ENCODE peak calls at places on chromosomes 4 and X, in nine cellular contexts. One of them, this sample, is unnamed.
A peak's percentile ranks its signal among the peaks of the same experiment; 100 is the strongest.

GRCh38 chr4:141328550-141329173 is 108.0 kb downstream of the ZNF330 start:
- DNase-seq in Calu3: no peak
- DNase-seq in IMR-90: no peak
- DNase-seq in naive thymus-derived CD8-positive, alpha-beta T cell: no peak
- DNase-seq in activated CD4-positive, alpha-beta T cell treated with anti-CD3 and anti-CD28 coated beads, Interleukin-2, amount 50 U/mL, for 24 hours: no peak
- DNase-seq in iPS-NIHi11: no peak
- DNase-seq in choroid plexus epithelial cell: no peak
- DNase-seq in NCI-H748 treated with DMSO at 0.1 percent for 48 hours: no peak
- DNase-seq in Peyer's patch: no peak
- DNase-seq in this sample: no peak

GRCh38 chrX:651922-652775 is 21.6 kb downstream of the SHOX start:
- DNase-seq in Calu3: no peak
- DNase-seq in IMR-90: no peak
- DNase-seq in naive thymus-derived CD8-positive, alpha-beta T cell: no peak
- DNase-seq in activated CD4-positive, alpha-beta T cell treated with anti-CD3 and anti-CD28 coated beads, Interleukin-2, amount 50 U/mL, for 24 hours: no peak
- DNase-seq in iPS-NIHi11: no peak
- DNase-seq in choroid plexus epithelial cell: no peak
- DNase-seq in NCI-H748 treated with DMSO at 0.1 percent for 48 hours: no peak
- DNase-seq in Peyer's patch: peak; percentile 20
- DNase-seq in this sample: no peak

GRCh38 chr4:151753056-151753455 is 7.8 kb downstream of the GATB start:
- DNase-seq in Calu3: no peak
- DNase-seq in IMR-90: peak; percentile 38
- DNase-seq in naive thymus-derived CD8-positive, alpha-beta T cell: no peak
- DNase-seq in activated CD4-positive, alpha-beta T cell treated with anti-CD3 and anti-CD28 coated beads, Interleukin-2, amount 50 U/mL, for 24 hours: no peak
- DNase-seq in iPS-NIHi11: no peak
- DNase-seq in choroid plexus epithelial cell: peak; percentile 6
- DNase-seq in NCI-H748 treated with DMSO at 0.1 percent for 48 hours: no peak
- DNase-seq in Peyer's patch: no peak
- DNase-seq in this sample: no peak

GRCh38 chrX:22533898-22534297 is 261.2 kb downstream of the CBLL2 start:
- DNase-seq in Calu3: no peak
- DNase-seq in IMR-90: no peak
- DNase-seq in naive thymus-derived CD8-positive, alpha-beta T cell: no peak
- DNase-seq in activated CD4-positive, alpha-beta T cell treated with anti-CD3 and anti-CD28 coated beads, Interleukin-2, amount 50 U/mL, for 24 hours: no peak
- DNase-seq in iPS-NIHi11: no peak
- DNase-seq in choroid plexus epithelial cell: peak; percentile 2
- DNase-seq in NCI-H748 treated with DMSO at 0.1 percent for 48 hours: no peak
- DNase-seq in Peyer's patch: no peak
- DNase-seq in this sample: no peak

GRCh38 chr4:88724406-88724805 is 26.8 kb upstream of the NAP1L5 start:
- DNase-seq in Calu3: no peak
- DNase-seq in IMR-90: no peak
- DNase-seq in naive thymus-derived CD8-positive, alpha-beta T cell: no peak
- DNase-seq in activated CD4-positive, alpha-beta T cell treated with anti-CD3 and anti-CD28 coated beads, Interleukin-2, amount 50 U/mL, for 24 hours: no peak
- DNase-seq in iPS-NIHi11: no peak
- DNase-seq in choroid plexus epithelial cell: no peak
- DNase-seq in NCI-H748 treated with DMSO at 0.1 percent for 48 hours: no peak
- DNase-seq in Peyer's patch: no peak
- DNase-seq in this sample: no peak

GRCh38 chrX:88863726-88864125 is 116.7 kb downstream of the CPXCR1 start:
- DNase-seq in Calu3: no peak
- DNase-seq in IMR-90: no peak
- DNase-seq in naive thymus-derived CD8-positive, alpha-beta T cell: no peak
- DNase-seq in activated CD4-positive, alpha-beta T cell treated with anti-CD3 and anti-CD28 coated beads, Interleukin-2, amount 50 U/mL, for 24 hours: no peak
- DNase-seq in iPS-NIHi11: no peak
- DNase-seq in choroid plexus epithelial cell: no peak
- DNase-seq in NCI-H748 treated with DMSO at 0.1 percent for 48 hours: no peak
- DNase-seq in Peyer's patch: no peak
- DNase-seq in this sample: no peak

GRCh38 chrX:121356850-121357171 is 309.4 kb downstream of the GLUD2 start:
- DNase-seq in Calu3: no peak
- DNase-seq in IMR-90: no peak
- DNase-seq in naive thymus-derived CD8-positive, alpha-beta T cell: no peak
- DNase-seq in activated CD4-positive, alpha-beta T cell treated with anti-CD3 and anti-CD28 coated beads, Interleukin-2, amount 50 U/mL, for 24 hours: no peak
- DNase-seq in iPS-NIHi11: no peak
- DNase-seq in choroid plexus epithelial cell: no peak
- DNase-seq in NCI-H748 treated with DMSO at 0.1 percent for 48 hours: peak; percentile 52
- DNase-seq in Peyer's patch: no peak
- DNase-seq in this sample: no peak

GRCh38 chr4:147094228-147094627 is 148.6 kb upstream of the TTC29 start:
- DNase-seq in Calu3: peak; percentile 2
- DNase-seq in IMR-90: no peak
- DNase-seq in naive thymus-derived CD8-positive, alpha-beta T cell: no peak
- DNase-seq in activated CD4-positive, alpha-beta T cell treated with anti-CD3 and anti-CD28 coated beads, Interleukin-2, amount 50 U/mL, for 24 hours: no peak
- DNase-seq in iPS-NIHi11: no peak
- DNase-seq in choroid plexus epithelial cell: no peak
- DNase-seq in NCI-H748 treated with DMSO at 0.1 percent for 48 hours: no peak
- DNase-seq in Peyer's patch: no peak
- DNase-seq in this sample: peak; percentile 66

GRCh38 chr4:147777456-147778091 is 45.7 kb downstream of the ARHGAP10 start:
- DNase-seq in Calu3: no peak
- DNase-seq in IMR-90: peak; percentile 34
- DNase-seq in naive thymus-derived CD8-positive, alpha-beta T cell: no peak
- DNase-seq in activated CD4-positive, alpha-beta T cell treated with anti-CD3 and anti-CD28 coated beads, Interleukin-2, amount 50 U/mL, for 24 hours: no peak
- DNase-seq in iPS-NIHi11: no peak
- DNase-seq in choroid plexus epithelial cell: no peak
- DNase-seq in NCI-H748 treated with DMSO at 0.1 percent for 48 hours: no peak
- DNase-seq in Peyer's patch: no peak
- DNase-seq in this sample: no peak

GRCh38 chr4:73679836-73680235 is 59.6 kb upstream of the RASSF6 start:
- DNase-seq in Calu3: no peak
- DNase-seq in IMR-90: peak; percentile 85
- DNase-seq in naive thymus-derived CD8-positive, alpha-beta T cell: no peak
- DNase-seq in activated CD4-positive, alpha-beta T cell treated with anti-CD3 and anti-CD28 coated beads, Interleukin-2, amount 50 U/mL, for 24 hours: no peak
- DNase-seq in iPS-NIHi11: no peak
- DNase-seq in choroid plexus epithelial cell: peak; percentile 38
- DNase-seq in NCI-H748 treated with DMSO at 0.1 percent for 48 hours: no peak
- DNase-seq in Peyer's patch: no peak
- DNase-seq in this sample: no peak

GRCh38 chr4:113732-114131 is 10.6 kb upstream of the ZNF718 start:
- DNase-seq in Calu3: no peak
- DNase-seq in IMR-90: no peak
- DNase-seq in naive thymus-derived CD8-positive, alpha-beta T cell: no peak
- DNase-seq in activated CD4-positive, alpha-beta T cell treated with anti-CD3 and anti-CD28 coated beads, Interleukin-2, amount 50 U/mL, for 24 hours: no peak
- DNase-seq in iPS-NIHi11: no peak
- DNase-seq in choroid plexus epithelial cell: no peak
- DNase-seq in NCI-H748 treated with DMSO at 0.1 percent for 48 hours: no peak
- DNase-seq in Peyer's patch: no peak
- DNase-seq in this sample: no peak

This sample was measured in LNCaP clone FGC.